ENCODE peak calls at places on chromosomes 3 and 15, in four cellular contexts. E is midbrain, T is WERI-Rb-1, C is putamen. G is an unnamed sample.

GRCh38 chr3:52228751-52229291 is 3.4 kb upstream of the TLR9 start:
- DNase-seq in E (no peak), T (no peak), C (no peak), G (no peak)

GRCh38 chr3:35965908-35966307 is 326.6 kb downstream of the ARPP21 start:
- DNase-seq in E (peak; percentile 52), T (peak; percentile 20), C (peak; percentile 59), G (no peak)

GRCh38 chr3:130892759-130893239 is 1.1 kb upstream of the ATP2C1 start:
- DNase-seq in E (peak; percentile 88), T (peak; percentile 66), C (peak; percentile 85), G (peak; percentile 43)

GRCh38 chr3:126348308-126348920 is 8.8 kb downstream of the KLF15 start:
- DNase-seq in E (no peak), T (peak; percentile 21), C (no peak), G (no peak)

GRCh38 chr3:141366285-141367037 is 1.8 kb upstream of the ZBTB38 start:
- DNase-seq in E (no peak), T (no peak), C (no peak), G (no peak)

GRCh38 chr3:131972091-131972490 is 62.7 kb downstream of the CPNE4 start:
- DNase-seq in E (no peak), T (no peak), C (no peak), G (no peak)

GRCh38 chr15:69537085-69537484 is 84.5 kb downstream of the RPLP1 start:
- DNase-seq in E (no peak), T (no peak), C (no peak), G (no peak)

GRCh38 chr3:186239321-186239720 is 122.7 kb downstream of the DGKG start:
- DNase-seq in E (peak; percentile 19), T (peak; percentile 15), C (no peak), G (no peak)

GRCh38 chr3:45140392-45140791 is 5.8 kb downstream of the CDCP1 start:
- DNase-seq in E (no peak), T (no peak), C (no peak), G (no peak)

GRCh38 chr3:142263126-142263525 is 37.7 kb upstream of the GK5 start:
- DNase-seq in E (no peak), T (no peak), C (no peak), G (no peak)

GRCh38 chr15:94274745-94275144 is 43.4 kb downstream of the MCTP2 start:
- DNase-seq in E (no peak), T (no peak), C (no peak), G (no peak)

GRCh38 chr3:75906555-75907112 is 121.3 kb upstream of the ZNF717 start:
- DNase-seq in E (peak; percentile 48), T (peak; percentile 90), C (no peak), G (no peak)

GRCh38 chr15:98855067-98855814 is 152.4 kb downstream of the PGPEP1L start:
- DNase-seq in E (no peak), T (no peak), C (no peak), G (no peak)

GRCh38 chr3:39460677-39461076 is 6.8 kb upstream of the MOBP start:
- DNase-seq in E (peak; percentile 84), T (no peak), C (peak; percentile 92), G (no peak)

GRCh38 chr3:178097576-178097975 is 438.7 kb upstream of the KCNMB2 start:
- DNase-seq in E (no peak), T (no peak), C (no peak), G (no peak)

GRCh38 chr15:55361048-55361447 is 42.0 kb downstream of the PIGB start:
- DNase-seq in E (no peak), T (no peak), C (no peak), G (no peak)

GRCh38 chr3:22885574-22886348 is 317.4 kb upstream of the UBE2E2 start:
- DNase-seq in E (no peak), T (no peak), C (no peak), G (no peak)

GRCh38 chr3:129035360-129036233 is 25.0 kb upstream of the GP9 start:
- DNase-seq in E (no peak), T (no peak), C (no peak), G (no peak)

GRCh38 chr3:170425491-170426239 is 7.0 kb downstream of the CLDN11 start:
- DNase-seq in E (peak; percentile 87), T (no peak), C (peak; percentile 91), G (no peak)

GRCh38 chr15:61479601-61480000 is 250.5 kb upstream of the RORA start:
- DNase-seq in E (no peak), T (no peak), C (no peak), G (no peak)

GRCh38 chr15:40483919-40484318 is 13.1 kb downstream of the CHST14 start:
- DNase-seq in E (no peak), T (no peak), C (no peak), G (no peak)

GRCh38 chr15:26875476-26875850 is 8.6 kb downstream of the GABRA5 start:
- DNase-seq in E (no peak), T (no peak), C (peak; percentile 24), G (no peak)

GRCh38 chr15:66025972-66026371 is 156.7 kb downstream of the RAB11A start:
- DNase-seq in E (no peak), T (no peak), C (no peak), G (no peak)